ENCODE peak calls at places on chromosomes 16 and 17, in five cellular contexts. X is IMR-90, G is SK-N-SH, L is GM12878, U is K562. H is an unnamed sample.

GRCh38 chr17:7479389-7480192 is at the start of gene ZBTB4:
- DNase-seq in X (peak), U (peak), L (no peak), G (peak), H (peak)

GRCh38 chr17:395974-396373 is 43.4 kb upstream of the RPH3AL start:
- DNase-seq in X (no peak), U (no peak), G (no peak), L (no peak), H (no peak)

GRCh38 chr16:2250652-2251280 is 621 bp downstream of the ECI1 start:
- DNase-seq in L (no peak), U (no peak), X (no peak), G (no peak), H (no peak)

GRCh38 chr17:2178798-2179505 is 124.0 kb downstream of the HIC1 start:
- DNase-seq in L (no peak), U (no peak), X (no peak), G (no peak), H (no peak)

GRCh38 chr17:83149326-83149725 is 69.9 kb downstream of the METRNL start:
- DNase-seq in U (peak), L (no peak), G (no peak), X (no peak), H (no peak)

GRCh38 chr17:1779571-1780074 is 17.8 kb downstream of the SERPINF1 start:
- DNase-seq in U (no peak), X (peak), G (peak), L (no peak), H (no peak)

GRCh38 chr17:75876938-75877751 is 1.2 kb downstream of the TRIM47 start:
- DNase-seq in X (peak), G (peak), U (no peak), L (no peak), H (peak)

GRCh38 chr17:60106377-60107059 is 27.8 kb upstream of the HEATR6 start:
- DNase-seq in U (peak), G (no peak), L (no peak), X (peak), H (no peak)

GRCh38 chr17:7652659-7653343 is 2.1 kb downstream of the ATP1B2 start:
- DNase-seq in U (no peak), L (no peak), X (no peak), G (no peak), H (no peak)

GRCh38 chr16:56576585-56577299 is 11.9 kb downstream of the MT4 start:
- DNase-seq in L (peak), U (peak), G (peak), X (peak), H (peak)

GRCh38 chr17:7383742-7384488 is 3.0 kb downstream of the TNK1 start:
- DNase-seq in X (peak), G (peak), L (no peak), U (no peak), H (no peak)

GRCh38 chr16:4653981-4654380 is 29.4 kb downstream of the MGRN1 start:
- DNase-seq in L (no peak), G (no peak), X (no peak), U (no peak), H (peak)

GRCh38 chr17:43456661-43457361 is 27.0 kb upstream of the DHX8 start:
- DNase-seq in U (no peak), X (peak), L (no peak), G (no peak), H (peak)

GRCh38 chr16:9081843-9082242 is 9.6 kb upstream of the HAPSTR1 start:
- DNase-seq in G (no peak), U (no peak), X (no peak), L (no peak), H (no peak)

GRCh38 chr16:85865-86264 is 7.8 kb downstream of the MPG start:
- DNase-seq in G (no peak), L (no peak), U (no peak), X (no peak), H (no peak)

GRCh38 chr16:4733211-4733742 is 794 bp downstream of the ANKS3 start:
- DNase-seq in U (no peak), G (no peak), X (no peak), L (no peak), H (no peak)

GRCh38 chr16:68083239-68083781 is 1.9 kb upstream of the NFATC3 start:
- DNase-seq in G (no peak), L (no peak), U (no peak), X (no peak), H (no peak)
- H3K4me3 ChIP-seq in G (no peak), L (no peak), U (no peak), X (no peak), H (peak)

GRCh38 chr17:58447039-58447975 is 30.0 kb upstream of the RNF43 start:
- DNase-seq in X (peak), U (peak), L (peak), G (peak), H (peak)

DNA sequence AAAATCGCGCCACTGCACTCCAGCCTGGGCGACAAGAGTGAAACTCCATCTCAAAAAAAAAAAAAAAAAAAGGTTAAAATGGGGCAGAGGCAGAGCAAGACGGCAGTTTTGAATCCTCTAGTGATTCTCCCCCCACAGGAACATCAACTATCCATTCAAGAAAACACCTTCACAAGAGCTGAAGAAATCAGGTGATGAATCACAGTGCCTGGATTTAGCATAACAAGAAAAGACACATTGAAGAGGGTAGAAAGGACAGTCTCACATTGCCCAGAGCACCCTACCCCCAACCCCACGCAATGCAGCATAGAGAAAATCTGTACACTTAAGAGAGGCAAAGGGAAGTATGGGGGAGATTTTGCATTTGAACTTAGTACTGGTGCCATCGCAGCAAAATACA is 28.8 kb upstream of the RNF43 start:
- DNase-seq in G (no peak), X (no peak), U (no peak), L (no peak), H (no peak)
- TF ChIP-seq SMC3 in G (no peak), X (no peak), U (no peak), L (no peak), H (no peak)

DNA sequence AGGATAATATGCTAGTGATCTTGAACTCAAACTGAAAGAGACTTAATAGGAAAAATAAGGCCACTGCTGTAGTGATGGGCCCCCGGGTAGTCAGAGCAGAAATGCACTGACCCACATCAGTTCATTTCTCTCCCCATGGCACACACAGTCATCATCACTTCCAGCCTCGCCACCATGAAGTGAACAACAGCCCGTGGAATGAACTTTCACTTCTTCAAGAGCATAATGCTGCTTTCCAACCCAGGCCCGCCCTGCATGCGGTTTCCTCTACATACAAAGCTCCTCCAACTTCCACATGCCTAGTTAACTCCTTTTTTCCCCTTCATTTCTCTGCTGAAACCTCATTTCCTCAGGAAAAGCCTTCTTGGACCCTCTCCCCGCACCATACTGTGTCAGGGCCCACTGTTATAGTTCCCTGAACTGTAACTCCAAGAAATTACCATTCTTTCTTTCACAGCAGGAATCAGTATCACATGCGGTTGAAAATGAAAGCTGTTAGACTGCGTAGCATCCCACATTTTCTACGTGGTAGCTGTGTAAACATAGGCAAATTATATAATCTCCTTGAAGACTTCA is 65.8 kb upstream of the SMIM36 start:
- DNase-seq in G (no peak), U (peak), X (peak), L (peak), H (no peak)
- TF ChIP-seq MXI1 in G (no peak), U (no peak), X (no peak), L (no peak), H (no peak)

GRCh38 chr17:58669853-58670252 is 22.0 kb downstream of the TEX14 start:
- DNase-seq in L (no peak), X (no peak), U (no peak), G (no peak), H (no peak)
- H3K4me3 ChIP-seq in L (no peak), X (no peak), U (no peak), G (no peak), H (no peak)

GRCh38 chr17:45579529-45580495 is 89.3 kb upstream of the PLEKHM1 start:
- DNase-seq in X (no peak), U (peak), G (no peak), L (no peak), H (no peak)
- TF ChIP-seq SMC3 in X (no peak), U (no peak), G (no peak), L (no peak), H (no peak)

GRCh38 chr16:89053725-89054029 is 40.0 kb upstream of the ACSF3 start:
- DNase-seq in U (no peak), G (no peak), X (no peak), L (no peak), H (no peak)

GRCh38 chr16:89051521-89052166 is 42.0 kb upstream of the ACSF3 start:
- DNase-seq in X (no peak), G (peak), L (no peak), U (no peak), H (no peak)

GRCh38 chr16:89050868-89051311 is 42.8 kb upstream of the ACSF3 start:
- DNase-seq in X (no peak), G (no peak), U (no peak), L (no peak), H (no peak)

GRCh38 chr16:89052824-89053724 is 40.6 kb upstream of the ACSF3 start:
- DNase-seq in L (no peak), U (peak), G (peak), X (peak), H (peak)

DNA sequence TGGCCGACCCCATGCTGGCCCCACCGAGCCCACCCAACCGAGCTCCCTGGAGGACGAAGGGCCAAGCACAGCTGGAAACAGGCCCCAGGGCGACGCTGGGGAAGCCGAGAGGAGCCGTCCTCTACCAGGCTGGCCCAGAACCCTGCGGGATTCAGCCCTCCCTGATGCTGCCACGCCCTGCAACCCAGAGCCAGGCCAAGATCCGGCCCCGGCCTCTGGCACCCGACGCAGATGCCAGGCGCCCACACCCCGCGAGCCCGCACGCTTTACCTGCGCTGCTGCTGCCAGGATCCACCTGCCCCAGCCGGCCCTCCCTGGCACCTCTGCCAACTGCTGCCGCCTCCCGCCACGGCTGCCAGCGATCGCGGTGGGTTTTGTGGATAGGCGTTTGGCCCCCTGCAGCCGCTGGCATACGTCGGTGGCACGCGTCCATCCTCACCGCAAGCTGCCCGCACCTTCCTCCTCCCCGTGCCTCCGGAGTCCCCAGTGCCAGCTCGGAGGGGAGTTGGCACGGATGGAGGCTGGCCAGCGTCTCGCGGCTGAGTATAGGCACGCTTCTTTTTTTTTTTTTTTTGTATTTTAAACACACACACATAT is 41.4 kb upstream of the ACSF3 start:
- DNase-seq in G (peak), U (no peak), X (no peak), L (no peak), H (no peak)
- TF ChIP-seq MXI1 in G (no peak), U (no peak), X (no peak), L (no peak), H (no peak)

DNA sequence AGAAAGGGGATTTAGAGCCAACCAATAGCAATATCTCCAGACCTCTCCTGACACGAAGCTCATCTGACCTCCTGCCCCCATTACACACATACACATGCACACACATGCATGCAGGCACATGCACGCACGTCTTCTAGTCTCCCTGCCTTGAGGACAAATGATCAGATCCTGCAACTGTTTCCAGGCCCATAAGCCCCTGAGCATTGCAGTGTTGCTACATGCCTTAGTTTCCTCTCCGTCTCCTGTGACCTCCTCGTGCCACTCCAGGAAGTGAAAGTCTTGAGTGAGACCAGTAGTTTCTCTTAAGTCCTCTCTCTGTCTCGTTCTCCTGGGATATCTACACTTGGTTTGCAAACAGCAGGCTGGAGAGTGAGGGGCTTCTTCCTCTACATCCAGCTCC is 8.2 kb downstream of the CIITA start:
- DNase-seq in G (no peak), X (no peak), U (no peak), L (no peak), H (no peak)
- H3K4me3 ChIP-seq in G (no peak), X (no peak), U (no peak), L (peak), H (no peak)

GRCh38 chr16:19138601-19139000 is 24.8 kb downstream of the ITPRIPL2 start:
- DNase-seq in X (peak), U (no peak), L (no peak), G (peak), H (no peak)
- TF ChIP-seq SMC3 in X (no peak), U (no peak), L (no peak), G (no peak), H (no peak)

GRCh38 chr17:17835415-17836249 is 1.2 kb downstream of the SREBF1 start:
- DNase-seq in X (no peak), G (no peak), U (no peak), L (no peak), H (no peak)

GRCh38 chr17:17836818-17837379 is at the start of gene SREBF1:
- DNase-seq in U (peak), L (no peak), G (peak), X (peak), H (peak)

GRCh38 chr17:17837966-17838962 is 1.5 kb upstream of the SREBF1 start:
- DNase-seq in U (peak), L (no peak), X (peak), G (no peak), H (peak)

GRCh38 chr17:17836250-17836817 is 452 bp downstream of the SREBF1 start:
- DNase-seq in G (peak), X (peak), U (peak), L (peak), H (peak)

DNA sequence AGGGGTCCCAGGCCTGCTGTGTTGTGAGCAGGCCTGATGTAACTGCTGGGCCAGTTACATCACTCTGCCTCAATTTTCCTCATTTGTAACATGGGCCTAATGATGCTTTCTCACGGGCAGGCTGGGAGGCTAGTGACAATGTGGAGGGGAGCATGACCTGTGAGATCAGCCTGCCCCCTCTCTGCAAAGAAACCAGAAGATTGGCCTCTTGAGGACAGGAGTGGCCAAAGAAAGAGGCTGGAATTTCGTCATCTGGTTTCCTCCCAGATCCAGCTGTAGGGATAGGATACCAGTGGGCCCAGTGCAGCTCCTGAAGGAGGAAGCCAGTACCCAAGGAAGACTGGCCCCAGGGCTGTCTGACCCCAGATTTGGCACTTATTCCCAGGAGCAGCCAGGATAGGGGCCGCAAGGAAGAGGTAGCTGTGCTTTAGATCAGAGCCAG is 615 bp upstream of the SREBF1 start:
- DNase-seq in U (no peak), G (no peak), L (no peak), X (peak), H (peak)
- TF ChIP-seq MXI1 in U (no peak), G (no peak), L (no peak), X (no peak), H (peak)